ENCODE peak calls at places on chromosome X, in nine cellular contexts. I is spleen; P is MV-4-11; O is H9; R is stimulated activated CD4-positive, alpha-beta T cell treated with anti-CD3 and anti-CD28 coated beads, Interleukin-12 subunit alpha, Interleukin-12 subunit beta, amount 100 ng/mL, for 48 hours; Y is SK-MEL-5; D is M059J; B is left cardiac atrium; U is NCI-H2107. L is an unnamed sample.

GRCh38 chrX:130024127-130024526 is 41.7 kb downstream of the BCORL1 start:
- DNase-seq in I (peak), P (peak), O (peak), R (peak), Y (peak), D (peak), B (peak), U (no peak), L (peak)

GRCh38 chrX:74535633-74536141 is 78.7 kb downstream of the RLIM start:
- DNase-seq in I (peak), P (no peak), O (peak), R (no peak), Y (no peak), D (peak), B (peak), U (no peak), L (peak)

GRCh38 chrX:81890476-81890875 is 688.6 kb downstream of the SH3BGRL start:
- DNase-seq in I (no peak), P (peak), O (no peak), R (no peak), Y (no peak), D (no peak), B (no peak), U (no peak), L (no peak)

GRCh38 chrX:14440109-14440508 is 89.2 kb upstream of the GLRA2 start:
- DNase-seq in I (no peak), P (no peak), O (no peak), R (no peak), Y (no peak), D (no peak), B (no peak), U (no peak), L (no peak)

GRCh38 chrX:3738489-3738888 is 25.0 kb upstream of the PRKX start:
- DNase-seq in I (no peak), P (no peak), O (no peak), R (no peak), Y (no peak), D (no peak), B (no peak), U (no peak), L (no peak)

GRCh38 chrX:140157611-140158010 is 192.3 kb upstream of the CXorf66 start:
- DNase-seq in I (no peak), P (no peak), O (no peak), R (no peak), Y (peak), D (peak), B (no peak), U (no peak), L (peak)

GRCh38 chrX:41913476-41913875 is 9.9 kb downstream of the CASK start:
- DNase-seq in I (no peak), P (no peak), O (no peak), R (no peak), Y (no peak), D (no peak), B (no peak), U (no peak), L (no peak)

GRCh38 chrX:30364229-30364628 is 55.0 kb upstream of the NR0B1 start:
- DNase-seq in I (no peak), P (no peak), O (no peak), R (no peak), Y (no peak), D (no peak), B (no peak), U (no peak), L (no peak)

GRCh38 chrX:123603516-123603915 is 129.3 kb downstream of the THOC2 start:
- DNase-seq in I (no peak), P (no peak), O (no peak), R (no peak), Y (no peak), D (no peak), B (no peak), U (no peak), L (no peak)

GRCh38 chrX:7330551-7330950 is 182.6 kb upstream of the PUDP start:
- DNase-seq in I (no peak), P (no peak), O (no peak), R (no peak), Y (no peak), D (no peak), B (no peak), U (no peak), L (no peak)

GRCh38 chrX:110215411-110215810 is 102.5 kb downstream of the AMMECR1 start:
- DNase-seq in I (no peak), P (no peak), O (no peak), R (no peak), Y (peak), D (no peak), B (no peak), U (no peak), L (no peak)

GRCh38 chrX:4805559-4805958 is 1092.1 kb upstream of the PRKX start:
- DNase-seq in I (no peak), P (no peak), O (no peak), R (no peak), Y (no peak), D (no peak), B (no peak), U (no peak), L (no peak)

L was measured in MCF 10A.